ENCODE peak calls at places on chromosome 11, in nine cellular contexts. R, N, L, D, O, E, Q, Z and I are unnamed samples.

GRCh38 chr11:32671051-32671450 is 87.4 kb downstream of the EIF3M start:
- DNase-seq in R (no peak), N (no peak), L (no peak), D (no peak), O (no peak), E (no peak), Q (no peak), Z (no peak), I (no peak)

GRCh38 chr11:100824041-100824440 is 137.0 kb downstream of the ARHGAP42 start:
- DNase-seq in R (no peak), N (no peak), L (no peak), D (no peak), O (no peak), E (no peak), Q (no peak), Z (no peak), I (no peak)

GRCh38 chr11:113681711-113682410 is 24.2 kb downstream of the TMPRSS5 start:
- DNase-seq in R (no peak), N (no peak), L (peak), D (peak), O (no peak), E (no peak), Q (no peak), Z (no peak), I (no peak)

GRCh38 chr11:64633555-64634159 is 42.6 kb downstream of the SLC22A12 start:
- DNase-seq in R (no peak), N (no peak), L (no peak), D (no peak), O (no peak), E (no peak), Q (no peak), Z (no peak), I (no peak)

GRCh38 chr11:2318123-2318522 is 16.3 kb downstream of the TSPAN32 start:
- DNase-seq in R (no peak), N (no peak), L (no peak), D (no peak), O (no peak), E (no peak), Q (no peak), Z (no peak), I (no peak)

GRCh38 chr11:57641426-57641825 is 8.3 kb downstream of the YPEL4 start:
- DNase-seq in R (no peak), N (no peak), L (no peak), D (peak), O (peak), E (no peak), Q (no peak), Z (peak), I (peak)

GRCh38 chr11:36953986-36954385 is 355.9 kb upstream of the RAG2 start:
- DNase-seq in R (no peak), N (no peak), L (no peak), D (no peak), O (no peak), E (no peak), Q (no peak), Z (peak), I (no peak)

GRCh38 chr11:19714093-19714386 is 1.4 kb downstream of the NAV2 start:
- DNase-seq in R (no peak), N (no peak), L (no peak), D (no peak), O (peak), E (no peak), Q (no peak), Z (peak), I (no peak)

GRCh38 chr11:83046626-83047172 is 25.0 kb downstream of the RAB30 start:
- DNase-seq in R (no peak), N (no peak), L (no peak), D (no peak), O (no peak), E (no peak), Q (no peak), Z (peak), I (no peak)

GRCh38 chr11:130023204-130023603 is 20.6 kb upstream of the PRDM10 start:
- DNase-seq in R (no peak), N (no peak), L (no peak), D (no peak), O (peak), E (no peak), Q (no peak), Z (peak), I (peak)

GRCh38 chr11:9574806-9575530 is 1.5 kb downstream of the WEE1 start:
- DNase-seq in R (no peak), N (no peak), L (peak), D (peak), O (peak), E (no peak), Q (peak), Z (peak), I (peak)

GRCh38 chr11:74278721-74279148 is 32.7 kb downstream of the P4HA3 start:
- DNase-seq in R (peak), N (no peak), L (no peak), D (no peak), O (peak), E (no peak), Q (peak), Z (peak), I (peak)